ENCODE peak calls at places on chromosomes 4 and X, in nine cellular contexts. K is CD4-positive, alpha-beta T cell; U is Peyer's patch; Y is mammary epithelial cell; M is fibroblast of mammary gland; N is MCF 10A; J is neural progenitor cell; R is A549; I is HCT116. G is an unnamed sample.

GRCh38 chr4:153205757-153206156 is 1.5 kb downstream of the TRIM2 start:
- DNase-seq in K (no peak), J (peak), U (no peak), R (no peak), M (peak), I (peak), N (peak), Y (peak), G (no peak)

GRCh38 chr4:113575391-113575790 is 186.1 kb downstream of the CAMK2D start:
- DNase-seq in M (peak), Y (peak), I (no peak), J (no peak), U (no peak), R (no peak), N (peak), K (no peak), G (no peak)

GRCh38 chrX:118603981-118604380 is 108.4 kb downstream of the DOCK11 start:
- DNase-seq in U (no peak), R (peak), J (peak), K (peak), N (peak), I (peak), M (peak), Y (peak), G (peak)

GRCh38 chrX:39309018-39309620 is 507.9 kb downstream of the MID1IP1 start:
- DNase-seq in J (no peak), U (no peak), K (peak), I (no peak), N (peak), Y (peak), M (peak), R (no peak), G (no peak)

GRCh38 chr4:93764647-93765246 is 63.8 kb upstream of the ATOH1 start:
- DNase-seq in R (peak), N (peak), I (peak), K (no peak), Y (peak), J (peak), U (no peak), M (peak), G (peak)

GRCh38 chr4:41334182-41334581 is 77.5 kb downstream of the UCHL1 start:
- DNase-seq in Y (peak), J (no peak), M (no peak), I (no peak), U (no peak), R (no peak), K (no peak), N (no peak), G (no peak)

GRCh38 chr4:6327220-6327917 is 57.7 kb downstream of the WFS1 start:
- DNase-seq in I (peak), N (peak), R (peak), J (peak), Y (peak), M (peak), U (peak), K (peak), G (peak)

GRCh38 chr4:187103351-187103750 is 379.7 kb upstream of the FAT1 start:
- DNase-seq in J (no peak), K (no peak), N (no peak), I (no peak), U (no peak), Y (no peak), R (no peak), M (no peak), G (no peak)

GRCh38 chr4:57102050-57102564 is 8.1 kb downstream of the IGFBP7 start:
- DNase-seq in Y (peak), I (no peak), U (no peak), R (no peak), N (peak), J (no peak), K (no peak), M (peak), G (no peak)

GRCh38 chrX:106932960-106933537 is 12.8 kb downstream of the CLDN2 start:
- DNase-seq in K (no peak), I (no peak), Y (no peak), M (peak), U (no peak), R (no peak), J (no peak), N (peak), G (no peak)

DNA sequence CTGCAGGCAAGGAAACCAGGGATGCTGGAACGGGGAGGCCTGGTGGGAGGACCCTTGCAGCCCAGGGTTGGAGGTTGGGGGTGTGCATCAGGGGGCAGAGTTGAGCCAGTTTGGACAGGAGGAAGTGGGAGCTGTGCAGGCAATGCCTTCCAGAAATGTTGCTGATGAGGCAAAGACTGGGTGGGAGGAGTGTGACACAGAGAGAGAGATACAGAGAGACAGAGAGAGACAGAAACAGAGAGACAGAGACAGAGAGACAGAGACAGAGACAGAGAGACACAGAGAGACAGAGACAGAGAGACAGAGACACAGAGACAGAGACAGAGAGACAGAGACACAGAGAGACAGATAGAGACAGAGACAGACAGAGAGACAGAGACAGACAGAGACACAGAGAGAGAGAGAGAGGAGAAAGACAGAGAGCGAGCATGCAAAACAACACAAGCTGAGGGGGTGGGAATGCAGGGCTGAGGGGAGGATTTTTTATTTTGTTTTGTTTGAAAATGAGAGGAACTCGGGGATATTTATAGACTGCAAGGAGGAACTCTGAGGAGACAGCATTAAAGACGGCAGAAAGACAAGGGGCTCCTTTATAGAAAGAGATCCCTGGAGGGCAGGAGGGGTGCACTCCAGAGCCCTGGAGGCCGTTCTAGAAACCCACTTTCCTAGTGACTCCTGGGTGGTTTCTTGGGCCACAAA is 1.9 kb upstream of the HAUS3 start:
- DNase-seq in R (peak), K (no peak), Y (no peak), U (peak), M (peak), J (no peak), I (no peak), N (peak), G (no peak)
- TF ChIP-seq CTCF in R (no peak), K (no peak), Y (peak), U (no peak), M (peak), J (peak), I (peak), N (no peak), G (no peak)

DNA sequence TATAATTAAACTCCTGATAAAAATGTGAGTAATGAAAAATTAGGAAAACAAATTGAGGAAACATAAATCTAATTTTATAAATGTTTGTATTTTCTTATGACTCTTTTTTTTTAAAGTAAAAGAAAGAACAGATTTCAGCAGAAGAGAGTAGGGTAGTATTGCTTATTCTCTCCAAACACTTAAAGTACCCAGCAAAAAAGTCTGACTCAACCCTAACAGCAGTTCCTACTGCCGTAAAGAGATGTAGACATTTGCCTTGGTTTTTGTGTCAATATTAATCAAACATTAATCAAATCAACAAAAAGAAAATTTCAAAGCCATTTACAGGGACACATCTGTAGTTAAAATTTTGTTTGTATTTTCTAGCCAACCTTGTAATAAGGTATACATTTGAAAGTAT is 508.4 kb downstream of the IL15 start:
- DNase-seq in R (no peak), J (no peak), Y (no peak), U (no peak), N (no peak), M (no peak), K (no peak), I (no peak), G (no peak)
- TF ChIP-seq CTCF in R (no peak), J (no peak), Y (no peak), U (no peak), N (no peak), M (no peak), K (no peak), I (no peak), G (no peak)

DNA sequence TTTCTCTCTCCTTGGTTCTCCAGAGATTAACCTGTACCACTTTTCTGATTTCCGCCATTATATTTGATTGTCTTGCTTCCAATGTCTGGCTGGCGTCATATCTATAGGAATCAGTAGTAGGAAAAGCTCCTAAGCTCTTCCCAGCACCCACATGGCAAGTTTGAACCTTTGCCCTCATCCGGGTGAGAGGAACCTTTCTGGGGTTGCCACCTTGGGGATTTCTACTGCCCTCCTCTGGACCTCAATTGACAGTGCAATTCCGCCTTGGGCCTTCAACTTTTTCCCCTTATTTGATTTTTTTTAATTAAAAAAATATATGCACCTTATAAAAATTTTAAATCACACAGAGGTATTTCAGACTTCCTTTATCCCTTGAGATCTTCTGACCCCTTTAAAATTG is 2.0 kb upstream of the CXorf66 start:
- DNase-seq in Y (no peak), M (peak), N (peak), U (no peak), K (no peak), J (peak), R (peak), I (no peak), G (no peak)
- TF ChIP-seq CTCF in Y (peak), M (peak), N (no peak), U (no peak), K (no peak), J (peak), R (peak), I (peak), G (peak)

GRCh38 chr4:102163404-102164140 is 181.7 kb downstream of the SLC39A8 start:
- DNase-seq in N (no peak), Y (no peak), U (no peak), K (no peak), R (no peak), I (no peak), M (no peak), J (peak), G (no peak)
- TF ChIP-seq CTCF in N (no peak), Y (no peak), U (no peak), K (no peak), R (no peak), I (no peak), M (no peak), J (no peak), G (no peak)